ENCODE peak calls at places on chromosomes 6 and 20, in five cellular contexts. Z is bronchial epithelial cell, R is SJCRH30, G is fibroblast of pulmonary artery, Y is mesendoderm. W is an unnamed sample.

GRCh38 chr20:31572042-31572700 is 32.9 kb upstream of the ID1 start:
- DNase-seq in Z (no peak), R (no peak), G (no peak), Y (no peak), W (no peak)

GRCh38 chr6:137819740-137820139 is 47.3 kb upstream of the TNFAIP3 start:
- DNase-seq in Z (no peak), R (no peak), G (peak), Y (no peak), W (no peak)

GRCh38 chr6:149014631-149015171 is 267.9 kb downstream of the UST start:
- DNase-seq in Z (no peak), R (no peak), G (peak), Y (peak), W (no peak)

GRCh38 chr6:142302427-142303190 is 802 bp downstream of the ADGRG6 start:
- DNase-seq in Z (peak), R (peak), G (no peak), Y (peak), W (no peak)

GRCh38 chr6:139388384-139388783 is 13.9 kb upstream of the CITED2 start:
- DNase-seq in Z (no peak), R (no peak), G (no peak), Y (no peak), W (no peak)

GRCh38 chr6:111358454-111358853 is 124.6 kb downstream of the REV3L start:
- DNase-seq in Z (peak), R (no peak), G (no peak), Y (no peak), W (no peak)

GRCh38 chr6:111382476-111383294 is 100.3 kb downstream of the REV3L start:
- DNase-seq in Z (no peak), R (no peak), G (no peak), Y (no peak), W (no peak)

GRCh38 chr20:63317061-63317460 is 24.1 kb downstream of the COL20A1 start:
- DNase-seq in Z (no peak), R (no peak), G (no peak), Y (no peak), W (no peak)

GRCh38 chr20:4151991-4152695 is 136.8 kb upstream of the RNF24 start:
- DNase-seq in Z (no peak), R (no peak), G (no peak), Y (no peak), W (no peak)

GRCh38 chr20:43507150-43508080 is at the start of gene L3MBTL1:
- DNase-seq in Z (peak), R (no peak), G (peak), Y (peak), W (peak)

GRCh38 chr20:50190251-50191064 is at the start of gene CEBPB:
- DNase-seq in Z (peak), R (peak), G (peak), Y (peak), W (peak)
- H3K4me3 ChIP-seq in Z (peak), R (peak), G (peak), Y (peak), W (peak)

DNA sequence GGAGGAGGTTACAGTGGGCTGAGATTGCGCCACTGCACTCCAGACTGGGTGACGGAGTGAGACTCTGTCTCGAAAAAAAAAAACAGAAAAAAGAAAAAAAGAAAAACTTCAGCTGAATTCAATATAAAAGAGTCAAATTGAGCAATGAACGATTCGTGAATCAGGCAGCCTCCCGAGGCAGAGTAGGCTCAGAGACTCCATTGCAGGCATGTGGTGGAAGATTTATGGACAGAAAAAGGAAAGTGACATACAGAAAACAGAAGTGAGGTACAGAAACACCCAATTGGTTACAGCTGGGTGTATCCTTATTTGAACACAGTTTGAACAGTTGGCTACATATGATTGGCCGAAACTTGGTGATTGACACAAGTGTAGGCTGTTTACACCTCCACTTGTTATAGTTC is 56.3 kb downstream of the HLA-DPB1 start:
- DNase-seq in Z (no peak), R (no peak), G (no peak), Y (no peak), W (no peak)
- H3K4me3 ChIP-seq in Z (no peak), R (no peak), G (no peak), Y (no peak), W (no peak)

DNA sequence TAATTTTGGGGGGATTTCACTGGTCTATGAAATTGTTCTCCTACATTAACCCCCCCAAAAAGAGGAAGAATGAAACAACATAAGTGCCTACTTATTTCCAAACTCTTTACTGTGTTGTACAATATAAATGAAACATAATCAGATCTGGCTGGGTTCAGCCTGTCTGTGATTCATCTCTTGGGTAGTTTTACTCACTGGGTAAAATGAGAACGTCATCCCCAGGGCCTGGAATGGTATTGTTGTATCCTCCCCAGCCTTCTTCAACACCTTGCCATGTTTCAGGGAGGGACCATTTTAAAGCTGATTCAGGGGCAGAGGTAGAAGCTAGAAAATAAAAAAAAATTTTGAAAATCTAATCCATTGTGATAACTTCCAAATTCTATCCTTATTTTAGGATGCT is 256.7 kb downstream of the PKHD1 start:
- DNase-seq in Z (peak), R (no peak), G (no peak), Y (no peak), W (no peak)
- H3K4me3 ChIP-seq in Z (no peak), R (no peak), G (no peak), Y (no peak), W (no peak)

DNA sequence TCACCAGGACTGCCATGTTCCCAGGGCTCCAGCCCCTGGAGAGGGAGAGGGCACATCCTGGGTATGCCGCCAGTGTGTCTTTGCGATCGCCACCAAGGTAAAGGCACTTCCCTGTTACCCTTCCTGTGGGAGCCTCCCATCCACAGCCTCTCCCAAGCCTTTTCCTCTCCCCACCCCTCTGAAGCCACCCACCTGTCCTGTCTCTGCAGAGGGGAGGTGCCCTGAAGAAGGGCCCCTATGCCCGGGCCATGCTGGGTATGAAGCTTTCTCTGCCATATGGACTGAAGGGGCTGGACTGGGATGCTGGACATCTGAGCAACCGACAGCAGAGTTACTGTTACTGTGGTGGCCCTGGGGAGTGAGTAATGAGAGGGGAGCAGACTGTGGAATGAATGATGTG is 2.4 kb downstream of the PHF1 start:
- DNase-seq in Z (no peak), R (no peak), G (no peak), Y (no peak), W (no peak)
- H3K4me3 ChIP-seq in Z (no peak), R (no peak), G (no peak), Y (no peak), W (no peak)

GRCh38 chr6:40903456-40903855 is 135.6 kb downstream of the UNC5CL start:
- DNase-seq in Z (peak), R (no peak), G (no peak), Y (no peak), W (no peak)
- H3K4me3 ChIP-seq in Z (no peak), R (no peak), G (no peak), Y (no peak), W (no peak)

GRCh38 chr20:38357653-38358207 is 11.4 kb downstream of the LBP start:
- DNase-seq in Z (peak), R (no peak), G (no peak), Y (no peak), W (no peak)
- H3K4me3 ChIP-seq in Z (no peak), R (no peak), G (no peak), Y (no peak), W (no peak)

GRCh38 chr20:25987073-25987927 is 290.6 kb upstream of the ZNF337 start:
- DNase-seq in Z (peak), R (no peak), G (peak), Y (peak), W (peak)
- H3K4me3 ChIP-seq in Z (peak), R (no peak), G (peak), Y (no peak), W (peak)

GRCh38 chr6:106104941-106105340 is 18.8 kb downstream of the PRDM1 start:
- DNase-seq in Z (no peak), R (no peak), G (no peak), Y (no peak), W (no peak)
- H3K4me3 ChIP-seq in Z (no peak), R (no peak), G (no peak), Y (no peak), W (no peak)

GRCh38 chr6:101399627-101399955 is 6.1 kb downstream of the GRIK2 start:
- DNase-seq in Z (no peak), R (no peak), G (no peak), Y (no peak), W (no peak)

GRCh38 chr6:101398716-101399626 is 5.5 kb downstream of the GRIK2 start:
- DNase-seq in Z (no peak), R (no peak), G (no peak), Y (no peak), W (no peak)

GRCh38 chr6:101402618-101403002 is 9.1 kb downstream of the GRIK2 start:
- DNase-seq in Z (no peak), R (no peak), G (no peak), Y (peak), W (no peak)

GRCh38 chr6:101401792-101402617 is 8.5 kb downstream of the GRIK2 start:
- DNase-seq in Z (no peak), R (no peak), G (no peak), Y (peak), W (no peak)

GRCh38 chr6:101400341-101400740 is 6.8 kb downstream of the GRIK2 start:
- DNase-seq in Z (no peak), R (no peak), G (no peak), Y (no peak), W (no peak)
- H3K4me3 ChIP-seq in Z (no peak), R (no peak), G (no peak), Y (no peak), W (no peak)

W was measured in fibroblast of villous mesenchyme.